ENCODE peak calls at places on chromosomes 3 and 15, in nine cellular contexts. F is colonic mucosa; N is glomerular endothelial cell; D is C1 segment of cervical spinal cord; V is activated naive CD8-positive, alpha-beta T cell treated with anti-CD3 and anti-CD28 coated beads, Interleukin-2, amount 50 U/mL, for 24 hours; S is HTR-8/SVneo; W is cardiac fibroblast; A is neural crest cell; Y is stimulated activated CD4-positive, alpha-beta T cell treated with anti-CD3 and anti-CD28 coated beads, Interleukin-2, amount 100 ng/mL, for 48 hours. J is an unnamed sample.

GRCh38 chr15:43517354-43518072 is at the start of gene MAP1A:
- DNase-seq in F (peak), N (no peak), D (peak), V (peak), S (no peak), W (peak), A (peak), Y (no peak), J (no peak)

GRCh38 chr3:5330152-5330810 is 142.8 kb downstream of the EDEM1 start:
- DNase-seq in F (no peak), N (no peak), D (no peak), V (peak), S (no peak), W (no peak), A (no peak), Y (peak), J (no peak)

GRCh38 chr15:50880221-50880620 is 28.3 kb upstream of the AP4E1 start:
- DNase-seq in F (no peak), N (no peak), D (no peak), V (no peak), S (no peak), W (no peak), A (no peak), Y (no peak), J (no peak)

GRCh38 chr15:49813615-49814014 is 192.8 kb downstream of the DTWD1 start:
- DNase-seq in F (no peak), N (no peak), D (no peak), V (no peak), S (no peak), W (no peak), A (no peak), Y (no peak), J (no peak)

GRCh38 chr3:52229656-52230055 is 4.2 kb upstream of the TLR9 start:
- DNase-seq in F (no peak), N (no peak), D (no peak), V (no peak), S (no peak), W (no peak), A (no peak), Y (no peak), J (no peak)

GRCh38 chr15:83516935-83517334 is 69.8 kb downstream of the SH3GL3 start:
- DNase-seq in F (no peak), N (no peak), D (no peak), V (no peak), S (no peak), W (peak), A (no peak), Y (no peak), J (no peak)

GRCh38 chr3:13840456-13840855 is 39.4 kb downstream of the WNT7A start:
- DNase-seq in F (no peak), N (no peak), D (no peak), V (no peak), S (no peak), W (no peak), A (no peak), Y (no peak), J (no peak)

GRCh38 chr3:102979682-102980378 is 545.0 kb downstream of the ZPLD1 start:
- DNase-seq in F (peak), N (no peak), D (no peak), V (no peak), S (peak), W (peak), A (no peak), Y (no peak), J (peak)

GRCh38 chr15:98669638-98670037 is 21.3 kb downstream of the IGF1R start:
- DNase-seq in F (no peak), N (no peak), D (no peak), V (no peak), S (no peak), W (no peak), A (no peak), Y (no peak), J (no peak)

GRCh38 chr3:39721076-39721475 is 88.3 kb upstream of the MYRIP start:
- DNase-seq in F (no peak), N (no peak), D (no peak), V (no peak), S (no peak), W (no peak), A (no peak), Y (no peak), J (no peak)

GRCh38 chr3:157487339-157487738 is 15.9 kb downstream of the VEPH1 start:
- DNase-seq in F (no peak), N (no peak), D (no peak), V (no peak), S (no peak), W (peak), A (no peak), Y (no peak), J (no peak)

GRCh38 chr3:27293954-27294353 is 75.2 kb downstream of the NEK10 start:
- DNase-seq in F (no peak), N (no peak), D (no peak), V (no peak), S (no peak), W (no peak), A (no peak), Y (no peak), J (no peak)

GRCh38 chr15:84891339-84891738 is 6.9 kb downstream of the SLC28A1 start:
- DNase-seq in F (no peak), N (no peak), D (no peak), V (no peak), S (no peak), W (no peak), A (no peak), Y (no peak), J (no peak)

GRCh38 chr3:53102601-53103147 is 27.6 kb downstream of the RFT1 start:
- DNase-seq in F (no peak), N (no peak), D (no peak), V (peak), S (no peak), W (no peak), A (no peak), Y (peak), J (peak)

GRCh38 chr15:51311510-51311909 is 26.9 kb downstream of the CYP19A1 start:
- DNase-seq in F (no peak), N (no peak), D (no peak), V (no peak), S (no peak), W (no peak), A (no peak), Y (no peak), J (no peak)

GRCh38 chr3:63344676-63345075 is 66.6 kb downstream of the SYNPR start:
- DNase-seq in F (no peak), N (no peak), D (no peak), V (no peak), S (no peak), W (no peak), A (no peak), Y (no peak), J (no peak)

GRCh38 chr3:125357032-125357658 is 18.0 kb downstream of the ZNF148 start:
- DNase-seq in F (peak), N (no peak), D (peak), V (peak), S (no peak), W (peak), A (no peak), Y (peak), J (peak)

GRCh38 chr15:76163429-76164020 is 103.7 kb downstream of the TMEM266 start:
- DNase-seq in F (peak), N (no peak), D (no peak), V (no peak), S (no peak), W (peak), A (no peak), Y (no peak), J (peak)

GRCh38 chr15:99842071-99842470 is 108.8 kb upstream of the LYSMD4 start:
- DNase-seq in F (no peak), N (no peak), D (no peak), V (peak), S (no peak), W (no peak), A (no peak), Y (no peak), J (no peak)

GRCh38 chr15:90650117-90650955 is 66.8 kb upstream of the BLM start:
- DNase-seq in F (no peak), N (peak), D (no peak), V (no peak), S (no peak), W (peak), A (no peak), Y (no peak), J (no peak)

GRCh38 chr3:185677146-185677829 is 91.2 kb downstream of the SENP2 start:
- DNase-seq in F (peak), N (peak), D (no peak), V (no peak), S (peak), W (peak), A (peak), Y (no peak), J (peak)

GRCh38 chr3:120569224-120569915 is 26.8 kb upstream of the NDUFB4 start:
- DNase-seq in F (no peak), N (no peak), D (no peak), V (no peak), S (no peak), W (no peak), A (no peak), Y (no peak), J (no peak)

GRCh38 chr3:187640823-187641135 is 29.4 kb downstream of the SST start:
- DNase-seq in F (no peak), N (no peak), D (no peak), V (no peak), S (no peak), W (no peak), A (no peak), Y (no peak), J (no peak)

GRCh38 chr15:79582650-79583049 is 150.5 kb downstream of the MINAR1 start:
- DNase-seq in F (no peak), N (no peak), D (no peak), V (no peak), S (no peak), W (peak), A (no peak), Y (no peak), J (no peak)

GRCh38 chr15:56254270-56254669 is 10.6 kb upstream of the RFX7 start:
- DNase-seq in F (no peak), N (no peak), D (no peak), V (no peak), S (no peak), W (no peak), A (no peak), Y (no peak), J (no peak)

GRCh38 chr3:155884292-155884691 is 13.8 kb downstream of the GMPS start:
- DNase-seq in F (no peak), N (no peak), D (no peak), V (no peak), S (no peak), W (no peak), A (no peak), Y (no peak), J (no peak)

GRCh38 chr3:18237251-18238005 is 187.7 kb downstream of the SATB1 start:
- DNase-seq in F (no peak), N (no peak), D (no peak), V (no peak), S (no peak), W (peak), A (no peak), Y (no peak), J (no peak)

GRCh38 chr3:186108106-186108940 is 566 bp downstream of the ETV5 start:
- DNase-seq in F (peak), N (no peak), D (no peak), V (peak), S (peak), W (peak), A (peak), Y (no peak), J (no peak)

GRCh38 chr15:101033801-101034200 is 114.6 kb downstream of the LRRK1 start:
- DNase-seq in F (no peak), N (no peak), D (no peak), V (no peak), S (no peak), W (no peak), A (no peak), Y (no peak), J (no peak)